ENCODE peak calls at places on chromosomes 7 and 10, in seven cellular contexts. I is cardiac muscle cell, F is H9, N is HCT116, J is A549, P is lower lobe of right lung, T is left lung. D is an unnamed sample. For H3K4me1, the result is how much of the 10 kb centered on the place peaks cover.

GRCh38 chr10:3750352-3750816 is 34.6 kb downstream of the KLF6 start:
- DNase-seq in I (no peak), F (no peak), N (no peak), J (no peak), P (no peak), T (no peak), D (no peak)

GRCh38 chr10:64091889-64092288 is 570.7 kb downstream of the REEP3 start:
- DNase-seq in I (peak), F (no peak), N (no peak), J (no peak), P (no peak), T (no peak), D (no peak)

GRCh38 chr10:97226398-97226797 is 40.6 kb upstream of the SLIT1 start:
- DNase-seq in I (no peak), F (no peak), N (no peak), J (no peak), P (no peak), T (no peak), D (no peak)

GRCh38 chr10:11610855-11611247 is 599 bp downstream of the USP6NL start:
- DNase-seq in I (peak), F (peak), N (no peak), J (peak), P (peak), T (no peak), D (peak)

GRCh38 chr10:20990604-20991003 is 93.5 kb upstream of the NEBL start:
- DNase-seq in I (no peak), F (no peak), N (no peak), J (no peak), P (no peak), T (no peak), D (peak)

GRCh38 chr7:18753972-18754610 is 258.5 kb downstream of the HDAC9 start:
- DNase-seq in I (no peak), F (no peak), N (no peak), J (no peak), P (no peak), T (no peak), D (peak)

GRCh38 chr10:44925224-44925623 is 14.1 kb downstream of the TMEM72 start:
- DNase-seq in I (peak), F (peak), N (no peak), J (no peak), P (no peak), T (peak), D (no peak)

GRCh38 chr7:106216517-106217088 is 68.2 kb downstream of the NAMPT start:
- DNase-seq in I (no peak), F (no peak), N (peak), J (peak), P (no peak), T (no peak), D (peak)

GRCh38 chr7:135801045-135801693 is 52.6 kb upstream of the FAM180A start:
- DNase-seq in I (peak), F (no peak), N (peak), J (peak), P (no peak), T (no peak), D (peak)

GRCh38 chr7:148665211-148665610 is 33.5 kb upstream of the CUL1 start:
- DNase-seq in I (no peak), F (no peak), N (no peak), J (no peak), P (no peak), T (no peak), D (no peak)

GRCh38 chr7:44893710-44894135 is 8.4 kb upstream of the PURB start:
- DNase-seq in I (no peak), F (no peak), N (no peak), J (no peak), P (no peak), T (no peak), D (no peak)

GRCh38 chr7:111090834-111091233 is at the start of gene LRRN3:
- DNase-seq in I (peak), F (peak), N (no peak), J (no peak), P (no peak), T (no peak), D (no peak)

GRCh38 chr7:17248527-17248926 is 49.9 kb upstream of the AHR start:
- DNase-seq in I (no peak), F (no peak), N (no peak), J (no peak), P (no peak), T (no peak), D (no peak)

GRCh38 chr10:42962120-42962901 is 114.6 kb upstream of the RET start:
- DNase-seq in I (no peak), F (peak), N (no peak), J (no peak), P (peak), T (peak), D (no peak)

GRCh38 chr7:34036069-34036920 is 131.0 kb downstream of the BMPER start:
- DNase-seq in I (peak), F (no peak), N (peak), J (peak), P (no peak), T (no peak), D (peak)

GRCh38 chr10:114181971-114182370 is 2.8 kb downstream of the TDRD1 start:
- DNase-seq in I (no peak), F (no peak), N (no peak), J (no peak), P (peak), T (no peak), D (no peak)

GRCh38 chr7:150397376-150398107 is 18.4 kb downstream of the ZNF775 start:
- DNase-seq in I (no peak), F (no peak), N (no peak), J (no peak), P (no peak), T (peak), D (no peak)

GRCh38 chr7:3120513-3120912 is 76.8 kb upstream of the CARD11 start:
- DNase-seq in I (no peak), F (no peak), N (no peak), J (no peak), P (no peak), T (no peak), D (no peak)

GRCh38 chr7:81600608-81601007 is 169.2 kb downstream of the HGF start:
- DNase-seq in I (no peak), F (no peak), N (no peak), J (no peak), P (no peak), T (no peak), D (peak)

GRCh38 chr7:116446179-116446855 is 53.2 kb upstream of the CAV2 start:
- DNase-seq in I (no peak), F (no peak), N (no peak), J (no peak), P (no peak), T (no peak), D (no peak)
- H3K4me1 ChIP-seq in I (under half), F (under half), N (under half), J (half or more), P (under half), T (under half), D (under half)

DNA sequence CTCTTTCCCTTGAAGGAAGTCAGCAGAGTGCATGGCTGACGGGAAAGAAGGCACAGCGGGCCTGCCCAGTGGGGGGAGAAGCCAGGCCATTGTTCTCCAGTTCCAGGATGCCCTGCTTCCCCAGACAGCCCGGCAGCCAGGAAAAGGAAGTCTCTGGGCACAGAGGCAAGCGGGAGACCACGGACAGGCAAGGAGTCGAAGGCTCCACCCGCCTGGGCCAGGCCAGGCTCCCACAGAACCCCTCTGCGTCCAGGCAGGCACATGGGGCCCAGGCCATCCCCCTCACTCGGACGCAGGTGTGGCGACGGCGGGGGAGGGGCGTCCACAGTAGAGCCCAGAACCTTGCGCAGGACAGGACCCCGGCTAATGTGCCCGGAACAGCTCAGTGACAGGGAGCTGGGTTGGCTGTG is 8.7 kb downstream of the GPR146 start:
- DNase-seq in I (no peak), F (peak), N (no peak), J (no peak), P (no peak), T (no peak), D (no peak)
- H3K27ac ChIP-seq in I (no peak), F (no peak), N (no peak), J (no peak), P (peak), T (peak), D (no peak)

GRCh38 chr10:33800545-33800944 is 466.1 kb upstream of the NRP1 start:
- DNase-seq in I (no peak), F (no peak), N (no peak), J (no peak), P (no peak), T (no peak), D (no peak)

GRCh38 chr10:33798754-33799153 is 464.3 kb upstream of the NRP1 start:
- DNase-seq in I (no peak), F (no peak), N (no peak), J (no peak), P (no peak), T (no peak), D (no peak)

GRCh38 chr10:33800986-33801385 is 466.5 kb upstream of the NRP1 start:
- DNase-seq in I (no peak), F (no peak), N (no peak), J (no peak), P (no peak), T (no peak), D (peak)

GRCh38 chr10:33799281-33799943 is 464.9 kb upstream of the NRP1 start:
- DNase-seq in I (peak), F (no peak), N (no peak), J (no peak), P (no peak), T (no peak), D (no peak)

DNA sequence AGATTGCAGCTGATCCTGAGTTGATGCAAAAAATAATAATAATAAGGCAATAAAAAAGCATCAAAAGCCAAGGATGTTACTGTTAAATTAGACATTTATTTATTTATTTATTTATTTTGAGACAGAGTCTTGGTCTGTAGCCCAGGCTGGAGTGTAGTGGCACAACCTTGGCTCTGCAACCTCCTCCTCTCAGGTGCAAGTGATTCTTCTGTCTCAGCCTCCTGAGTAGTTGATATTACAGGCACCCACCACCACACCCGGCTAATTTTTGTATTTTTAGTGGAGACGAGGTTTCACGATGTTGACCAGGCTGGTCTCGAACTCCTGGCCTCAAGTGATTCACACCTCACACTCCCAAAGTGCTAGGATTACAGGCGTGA is 465.5 kb upstream of the NRP1 start:
- DNase-seq in I (no peak), F (no peak), N (no peak), J (no peak), P (no peak), T (no peak), D (no peak)
- H3K4me1 ChIP-seq in I (under half), F (under half), N (under half), J (under half), P (under half), T (under half), D (under half)

GRCh38 chr7:92584953-92585352 is 5.2 kb downstream of the FAM133B start:
- DNase-seq in I (no peak), F (no peak), N (no peak), J (no peak), P (no peak), T (no peak), D (no peak)

GRCh38 chr7:92590711-92591310 is 621 bp upstream of the FAM133B start:
- DNase-seq in I (no peak), F (no peak), N (no peak), J (no peak), P (peak), T (no peak), D (no peak)

GRCh38 chr7:92586403-92586802 is 3.8 kb downstream of the FAM133B start:
- DNase-seq in I (no peak), F (no peak), N (no peak), J (no peak), P (no peak), T (no peak), D (no peak)

GRCh38 chr7:92588561-92588960 is 1.6 kb downstream of the FAM133B start:
- DNase-seq in I (no peak), F (no peak), N (no peak), J (no peak), P (no peak), T (no peak), D (no peak)

GRCh38 chr7:92589056-92589455 is 1.1 kb downstream of the FAM133B start:
- DNase-seq in I (no peak), F (no peak), N (no peak), J (no peak), P (no peak), T (no peak), D (no peak)
- H3K27ac ChIP-seq in I (peak), F (no peak), N (no peak), J (peak), P (no peak), T (peak), D (peak)

GRCh38 chr7:139730746-139731612 is 46.8 kb downstream of the HIPK2 start:
- DNase-seq in I (no peak), F (no peak), N (no peak), J (no peak), P (peak), T (peak), D (no peak)

GRCh38 chr7:139733751-139734150 is 44.0 kb downstream of the HIPK2 start:
- DNase-seq in I (no peak), F (no peak), N (no peak), J (no peak), P (no peak), T (no peak), D (no peak)

GRCh38 chr7:139734395-139734794 is 43.4 kb downstream of the HIPK2 start:
- DNase-seq in I (no peak), F (no peak), N (no peak), J (no peak), P (no peak), T (no peak), D (peak)

GRCh38 chr7:139731802-139732470 is 45.9 kb downstream of the HIPK2 start:
- DNase-seq in I (no peak), F (no peak), N (peak), J (peak), P (peak), T (peak), D (peak)

GRCh38 chr7:139732471-139733167 is 45.2 kb downstream of the HIPK2 start:
- DNase-seq in I (no peak), F (no peak), N (no peak), J (no peak), P (no peak), T (no peak), D (no peak)
- H3K4me1 ChIP-seq in I (under half), F (under half), N (under half), J (half or more), P (half or more), T (half or more), D (under half)

GRCh38 chr10:121904888-121905287 is 22.9 kb downstream of the ATE1 start:
- DNase-seq in I (no peak), F (no peak), N (no peak), J (no peak), P (no peak), T (no peak), D (no peak)

GRCh38 chr10:121899727-121900126 is 28.1 kb downstream of the ATE1 start:
- DNase-seq in I (no peak), F (no peak), N (no peak), J (no peak), P (no peak), T (no peak), D (no peak)

DNA sequence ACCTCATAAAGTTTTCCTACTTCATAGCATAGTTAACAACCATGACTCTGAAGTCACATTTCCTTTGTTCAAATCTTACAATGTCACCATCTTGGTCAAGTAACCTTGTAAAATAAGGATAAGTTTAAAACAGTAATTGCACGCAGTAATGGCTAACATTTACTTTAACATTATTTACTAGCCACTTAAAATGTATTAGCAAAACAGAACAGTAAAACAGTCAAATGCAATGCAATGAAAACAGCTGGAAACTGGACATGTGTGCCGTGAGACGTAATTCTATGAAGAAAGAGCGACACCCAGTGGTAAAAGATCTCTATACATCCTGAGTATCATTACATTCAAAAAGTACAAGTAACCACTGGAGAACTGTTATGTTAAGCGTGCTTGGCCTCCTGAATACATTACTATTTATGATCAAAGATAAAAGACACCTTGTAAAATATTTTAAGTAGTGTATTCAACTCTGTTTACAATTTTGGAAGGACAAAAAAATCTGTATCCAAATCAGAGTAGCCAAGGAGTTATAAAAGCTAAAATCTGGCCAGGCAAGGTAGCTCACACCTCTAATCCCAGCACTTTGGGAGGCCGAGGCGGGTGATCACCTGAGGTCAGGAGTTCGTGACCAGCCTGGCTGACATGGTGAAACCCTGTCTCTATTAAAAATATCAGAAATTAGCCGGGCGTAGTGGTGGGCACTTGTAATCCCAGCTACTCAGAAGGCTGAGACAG is 27.2 kb downstream of the ATE1 start:
- DNase-seq in I (peak), F (no peak), N (peak), J (peak), P (no peak), T (no peak), D (peak)
- H3K27ac ChIP-seq in I (peak), F (no peak), N (no peak), J (no peak), P (no peak), T (no peak), D (no peak)

GRCh38 chr7:131557521-131558385 is 1.3 kb upstream of the PODXL start:
- DNase-seq in I (peak), F (peak), N (no peak), J (no peak), P (no peak), T (no peak), D (no peak)

GRCh38 chr7:131555565-131556054 is 818 bp downstream of the PODXL start:
- DNase-seq in I (no peak), F (no peak), N (no peak), J (no peak), P (no peak), T (no peak), D (no peak)

GRCh38 chr7:131554880-131555516 is 1.4 kb downstream of the PODXL start:
- DNase-seq in I (no peak), F (no peak), N (no peak), J (no peak), P (no peak), T (no peak), D (no peak)

GRCh38 chr7:131556912-131557457 is 557 bp upstream of the PODXL start:
- DNase-seq in I (no peak), F (peak), N (no peak), J (no peak), P (no peak), T (no peak), D (no peak)

DNA sequence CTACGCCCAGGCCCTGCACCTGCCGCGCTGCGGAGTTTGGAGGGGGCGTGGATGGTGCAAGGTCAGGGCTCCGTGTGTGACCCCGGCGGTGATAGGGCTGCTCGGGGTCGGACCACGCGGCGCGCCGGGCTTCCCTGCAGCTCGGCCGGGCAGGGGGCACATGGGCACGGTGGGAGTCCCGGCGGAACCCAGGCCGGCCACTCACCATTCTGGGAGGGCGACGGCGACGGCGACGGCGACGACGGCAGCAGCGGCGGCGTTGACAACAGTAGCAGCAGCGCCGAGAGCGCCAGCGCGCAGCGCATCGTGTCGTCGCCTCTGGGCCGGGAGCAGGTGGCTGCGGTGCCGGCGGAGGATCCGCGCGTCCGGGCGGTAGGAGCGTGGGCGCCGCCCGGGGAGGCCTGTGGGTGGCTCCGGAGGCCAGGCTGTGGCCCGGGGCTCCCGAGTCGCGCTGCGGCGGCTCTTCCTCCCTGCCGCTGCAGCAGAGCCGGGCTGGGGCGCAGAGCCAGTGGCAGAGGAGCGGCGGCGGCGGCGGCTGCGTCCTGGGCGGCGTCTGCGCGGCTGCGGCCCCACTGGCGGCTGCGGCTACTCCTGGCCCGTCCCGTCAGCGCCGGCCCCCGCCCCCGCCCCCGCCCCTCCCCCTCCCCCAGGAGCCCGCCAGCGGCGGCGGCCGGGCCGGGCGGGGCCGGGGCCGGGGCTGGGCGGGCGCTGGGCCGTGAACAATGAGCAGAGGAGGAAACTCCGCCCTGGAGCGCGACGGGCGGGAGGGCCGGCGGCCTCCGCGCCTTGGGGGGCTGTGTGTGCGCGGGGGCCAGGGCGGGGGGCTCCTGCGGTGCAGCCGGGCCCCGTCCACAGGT is at the start of gene PODXL:
- DNase-seq in I (peak), F (peak), N (no peak), J (peak), P (peak), T (peak), D (no peak)
- H3K4me1 ChIP-seq in I (under half), F (under half), N (under half), J (under half), P (under half), T (under half), D (under half)